ENCODE peak calls at places on chromosomes 7 and 10, in seven cellular contexts. P is iPS DF 6.9; S is hypothalamus; H is activated CD8-positive, alpha-beta memory T cell treated with anti-CD3 and anti-CD28 coated beads for 1 hour; O is activated CD8-positive, alpha-beta T cell treated with anti-CD3 and anti-CD28 coated beads, Interleukin-2, amount 10 ng/mL, durations not matched to agents 7 days and 5 days; J is AG10803; C is A549. L is an unnamed sample.

GRCh38 chr10:88792656-88793055 is 9.9 kb upstream of the LIPM start:
- DNase-seq in P (no peak), S (peak), H (no peak), O (no peak), J (peak), C (no peak), L (peak)

GRCh38 chr10:122229678-122230077 is 41.4 kb upstream of the BTBD16 start:
- DNase-seq in P (no peak), S (no peak), H (no peak), O (no peak), J (no peak), C (no peak), L (no peak)

GRCh38 chr7:136693166-136694119 is 175.0 kb upstream of the CHRM2 start:
- DNase-seq in P (no peak), S (no peak), H (no peak), O (no peak), J (no peak), C (no peak), L (no peak)

GRCh38 chr7:20785211-20786048 is 1.3 kb downstream of the SP8 start:
- DNase-seq in P (no peak), S (no peak), H (no peak), O (no peak), J (no peak), C (no peak), L (peak)

GRCh38 chr10:34102237-34102673 is 712.8 kb downstream of the PARD3 start:
- DNase-seq in P (no peak), S (no peak), H (no peak), O (no peak), J (peak), C (no peak), L (no peak)

GRCh38 chr7:2431260-2431867 is 28.0 kb downstream of the CHST12 start:
- DNase-seq in P (no peak), S (no peak), H (no peak), O (peak), J (no peak), C (peak), L (no peak)

GRCh38 chr7:128793184-128793552 is 1.4 kb downstream of the CCDC136 start:
- DNase-seq in P (no peak), S (no peak), H (no peak), O (no peak), J (no peak), C (no peak), L (no peak)

GRCh38 chr10:91349381-91349780 is 60.8 kb upstream of the HECTD2 start:
- DNase-seq in P (no peak), S (no peak), H (no peak), O (no peak), J (peak), C (peak), L (no peak)

GRCh38 chr10:27088263-27089044 is 11.8 kb downstream of the ANKRD26 start:
- DNase-seq in P (no peak), S (no peak), H (no peak), O (no peak), J (no peak), C (no peak), L (no peak)

GRCh38 chr10:57294698-57295097 is 933.6 kb upstream of the ZWINT start:
- DNase-seq in P (no peak), S (no peak), H (no peak), O (no peak), J (no peak), C (no peak), L (no peak)

GRCh38 chr7:143042159-143042820 is 9.9 kb upstream of the OR6V1 start:
- DNase-seq in P (no peak), S (no peak), H (no peak), O (no peak), J (peak), C (no peak), L (no peak)

GRCh38 chr10:78438907-78439809 is 405.5 kb downstream of the RPS24 start:
- DNase-seq in P (no peak), S (no peak), H (no peak), O (no peak), J (no peak), C (no peak), L (no peak)

GRCh38 chr7:20257212-20257611 is 40.0 kb upstream of the MACC1 start:
- DNase-seq in P (no peak), S (no peak), H (no peak), O (no peak), J (no peak), C (no peak), L (no peak)

GRCh38 chr7:27840314-27840713 is 100.4 kb downstream of the TAX1BP1 start:
- DNase-seq in P (no peak), S (no peak), H (no peak), O (no peak), J (no peak), C (no peak), L (no peak)

GRCh38 chr7:134562136-134562535 is 13.2 kb downstream of the AKR1B15 start:
- DNase-seq in P (no peak), S (no peak), H (no peak), O (peak), J (peak), C (peak), L (no peak)

GRCh38 chr7:2387897-2388636 is 15.3 kb upstream of the CHST12 start:
- DNase-seq in P (no peak), S (no peak), H (no peak), O (no peak), J (no peak), C (no peak), L (no peak)